ENCODE peak calls at places on chromosome 5, in five cellular contexts. V, T, P, U and N are unnamed samples.

GRCh38 chr5:151326276-151326675 is 21.1 kb downstream of the SLC36A2 start:
- DNase-seq in V (no peak), T (no peak), P (no peak), U (no peak), N (no peak)

GRCh38 chr5:38846379-38846967 is 661 bp downstream of the OSMR start:
- DNase-seq in V (no peak), T (peak), P (no peak), U (no peak), N (no peak)

GRCh38 chr5:154191467-154192261 is 1.1 kb downstream of the GALNT10 start:
- DNase-seq in V (no peak), T (no peak), P (no peak), U (no peak), N (no peak)

GRCh38 chr5:178433273-178433775 is 156.9 kb downstream of the COL23A1 start:
- DNase-seq in V (no peak), T (no peak), P (no peak), U (no peak), N (no peak)

GRCh38 chr5:133314086-133314485 is 262.3 kb downstream of the HSPA4 start:
- DNase-seq in V (no peak), T (no peak), P (no peak), U (no peak), N (no peak)

GRCh38 chr5:32523625-32524024 is 61.7 kb upstream of the SUB1 start:
- DNase-seq in V (no peak), T (no peak), P (peak), U (no peak), N (no peak)

GRCh38 chr5:3276891-3277290 is 318.7 kb upstream of the IRX1 start:
- DNase-seq in V (no peak), T (no peak), P (no peak), U (no peak), N (no peak)

GRCh38 chr5:52727568-52727967 is 60.1 kb upstream of the ITGA1 start:
- DNase-seq in V (no peak), T (no peak), P (peak), U (no peak), N (no peak)

GRCh38 chr5:121366515-121366914 is 485.2 kb upstream of the FTMT start:
- DNase-seq in V (no peak), T (peak), P (peak), U (no peak), N (no peak)

GRCh38 chr5:137561572-137561971 is 62.4 kb upstream of the SPOCK1 start:
- DNase-seq in V (no peak), T (no peak), P (peak), U (no peak), N (no peak)